ENCODE peak calls at places on chromosomes 13 and 19, in nine cellular contexts. M is A549, D is right lobe of liver, S is uterus, Y is esophagus squamous epithelium, U is H54, Z is IMR-90, L is adrenal gland, Q is transverse colon. K is an unnamed sample.

GRCh38 chr19:4246767-4247593 is at the start of gene YJU2:
- DNase-seq in M (peak; percentile 98), D (peak; percentile 100), S (peak; percentile 97), Y (peak; percentile 96), U (peak; percentile 97), Z (peak; percentile 99), L (peak; percentile 100), Q (peak; percentile 99), K (peak; percentile 98)

GRCh38 chr13:99351772-99352171 is 44.6 kb upstream of the GPR183 start:
- DNase-seq in M (no peak), D (no peak), S (no peak), Y (no peak), U (no peak), Z (no peak), L (no peak), Q (no peak), K (no peak)

GRCh38 chr19:2273356-2274184 is 8.4 kb downstream of the PEAK3 start:
- DNase-seq in M (peak; percentile 86), D (peak; percentile 79), S (peak; percentile 77), Y (no peak), U (peak; percentile 95), Z (peak; percentile 52), L (peak; percentile 80), Q (peak; percentile 85), K (peak; percentile 96)

GRCh38 chr19:2719910-2720776 is 1.0 kb downstream of the DIRAS1 start:
- DNase-seq in M (no peak), D (no peak), S (no peak), Y (no peak), U (peak; percentile 85), Z (peak; percentile 40), L (no peak), Q (no peak), K (peak; percentile 71)

GRCh38 chr13:86900906-86901305 is 770.3 kb upstream of the SLITRK5 start:
- DNase-seq in M (no peak), D (no peak), S (no peak), Y (no peak), U (no peak), Z (no peak), L (no peak), Q (no peak), K (no peak)

GRCh38 chr19:49637865-49638350 is 2.0 kb downstream of the RRAS start:
- DNase-seq in M (peak; percentile 85), D (peak; percentile 74), S (peak; percentile 86), Y (no peak), U (peak; percentile 93), Z (peak; percentile 62), L (peak; percentile 81), Q (peak; percentile 91), K (peak; percentile 91)

GRCh38 chr13:42329239-42329638 is 57.3 kb downstream of the AKAP11 start:
- DNase-seq in M (no peak), D (no peak), S (no peak), Y (no peak), U (no peak), Z (no peak), L (no peak), Q (no peak), K (no peak)

GRCh38 chr13:39779337-39780270 is 124.1 kb downstream of the COG6 start:
- DNase-seq in M (no peak), D (no peak), S (no peak), Y (no peak), U (no peak), Z (peak; percentile 36), L (no peak), Q (no peak), K (no peak)

GRCh38 chr13:41960195-41960699 is 662 bp downstream of the VWA8 start:
- DNase-seq in M (no peak), D (no peak), S (no peak), Y (no peak), U (peak; percentile 7), Z (peak; percentile 29), L (peak; percentile 60), Q (peak; percentile 15), K (no peak)

GRCh38 chr13:21033866-21034601 is 27.4 kb downstream of the LATS2 start:
- DNase-seq in M (no peak), D (no peak), S (no peak), Y (no peak), U (peak; percentile 15), Z (no peak), L (peak; percentile 50), Q (no peak), K (no peak)

GRCh38 chr13:66915596-66916185 is 314.4 kb downstream of the PCDH9 start:
- DNase-seq in M (peak; percentile 21), D (no peak), S (no peak), Y (no peak), U (no peak), Z (peak; percentile 63), L (no peak), Q (no peak), K (no peak)

GRCh38 chr13:99056381-99057014 is 78.6 kb upstream of the DOCK9 start:
- DNase-seq in M (peak; percentile 43), D (no peak), S (no peak), Y (no peak), U (no peak), Z (no peak), L (no peak), Q (no peak), K (no peak)

GRCh38 chr19:16001481-16002312 is 52.9 kb downstream of the OR10H4 start:
- DNase-seq in M (no peak), D (no peak), S (peak; percentile 46), Y (no peak), U (no peak), Z (peak; percentile 77), L (no peak), Q (peak; percentile 21), K (no peak)

GRCh38 chr19:33241530-33242101 is 16.0 kb upstream of the SLC7A10 start:
- DNase-seq in M (peak; percentile 45), D (peak; percentile 71), S (peak; percentile 27), Y (no peak), U (no peak), Z (no peak), L (no peak), Q (peak; percentile 33), K (peak; percentile 82)

GRCh38 chr13:75364131-75364713 is 117.7 kb downstream of the TBC1D4 start:
- DNase-seq in M (no peak), D (no peak), S (no peak), Y (no peak), U (no peak), Z (peak; percentile 21), L (no peak), Q (no peak), K (no peak)

GRCh38 chr13:20337894-20338551 is 105.9 kb upstream of the GJB6 start:
- DNase-seq in M (no peak), D (no peak), S (no peak), Y (no peak), U (no peak), Z (no peak), L (no peak), Q (no peak), K (no peak)

GRCh38 chr19:2381151-2381822 is 21.2 kb downstream of the TMPRSS9 start:
- DNase-seq in M (no peak), D (no peak), S (no peak), Y (no peak), U (no peak), Z (peak; percentile 15), L (no peak), Q (no peak), K (no peak)

GRCh38 chr13:40058757-40059236 is 403.3 kb downstream of the COG6 start:
- DNase-seq in M (no peak), D (no peak), S (no peak), Y (no peak), U (no peak), Z (no peak), L (no peak), Q (no peak), K (no peak)

GRCh38 chr13:91058066-91058465 is 289.4 kb upstream of the MIR17HG start:
- DNase-seq in M (peak; percentile 5), D (no peak), S (no peak), Y (no peak), U (no peak), Z (no peak), L (no peak), Q (no peak), K (no peak)

GRCh38 chr13:102289606-102290005 is 112.2 kb downstream of the FGF14 start:
- DNase-seq in M (no peak), D (no peak), S (no peak), Y (no peak), U (no peak), Z (peak; percentile 8), L (no peak), Q (no peak), K (no peak)
- TF ChIP-seq POLR2A in M (no peak), D (no peak), S (no peak), Y (no peak), U (no peak), Z (no peak), L (no peak), Q (no peak), K (no peak)

DNA sequence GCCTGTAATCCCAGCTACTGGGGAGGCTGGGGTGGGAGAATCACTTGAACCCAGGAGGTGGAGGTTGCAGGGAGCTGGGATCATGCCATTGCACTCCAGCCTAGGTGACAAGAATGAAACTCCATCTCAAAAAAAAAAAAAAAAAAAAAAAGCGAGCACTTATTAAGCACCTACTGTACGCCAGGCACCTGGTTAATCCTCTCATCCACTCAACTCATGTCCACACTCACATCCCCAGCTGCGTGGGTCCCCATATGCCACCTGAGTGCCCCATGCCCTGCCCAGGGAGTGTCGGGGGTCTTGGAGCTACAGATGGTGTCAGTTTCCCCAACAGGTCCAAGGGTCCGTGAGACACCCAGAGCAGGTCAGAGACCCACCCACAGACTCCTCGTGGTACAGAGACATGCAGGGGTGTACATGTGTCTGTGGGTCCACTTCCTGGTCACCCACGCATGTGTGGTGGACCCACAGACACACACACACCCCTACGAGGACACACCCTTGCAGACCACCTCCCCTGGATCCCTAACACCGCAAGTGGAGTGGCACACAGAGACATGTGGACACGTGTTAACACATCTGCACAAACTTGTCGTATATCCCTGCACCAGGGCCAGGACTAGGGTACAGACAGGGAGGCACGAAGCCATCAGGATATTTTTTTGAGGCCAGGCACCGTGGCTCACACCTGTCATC is 3.5 kb downstream of the INSL3 start:
- DNase-seq in M (no peak), D (no peak), S (no peak), Y (no peak), U (no peak), Z (no peak), L (no peak), Q (no peak), K (no peak)
- TF ChIP-seq POLR2A in M (no peak), D (no peak), S (no peak), Y (no peak), U (no peak), Z (no peak), L (no peak), Q (peak; percentile 28), K (no peak)

GRCh38 chr19:12035220-12036172 is at the start of gene ZNF433:
- DNase-seq in M (no peak), D (peak; percentile 96), S (peak; percentile 92), Y (no peak), U (peak; percentile 89), Z (peak; percentile 71), L (peak; percentile 96), Q (peak; percentile 96), K (peak; percentile 94)
- TF ChIP-seq POLR2A in M (no peak), D (peak; percentile 65), S (peak; percentile 56), Y (peak; percentile 68), U (peak; percentile 87), Z (peak; percentile 78), L (peak; percentile 53), Q (peak; percentile 43), K (peak; percentile 8)

DNA sequence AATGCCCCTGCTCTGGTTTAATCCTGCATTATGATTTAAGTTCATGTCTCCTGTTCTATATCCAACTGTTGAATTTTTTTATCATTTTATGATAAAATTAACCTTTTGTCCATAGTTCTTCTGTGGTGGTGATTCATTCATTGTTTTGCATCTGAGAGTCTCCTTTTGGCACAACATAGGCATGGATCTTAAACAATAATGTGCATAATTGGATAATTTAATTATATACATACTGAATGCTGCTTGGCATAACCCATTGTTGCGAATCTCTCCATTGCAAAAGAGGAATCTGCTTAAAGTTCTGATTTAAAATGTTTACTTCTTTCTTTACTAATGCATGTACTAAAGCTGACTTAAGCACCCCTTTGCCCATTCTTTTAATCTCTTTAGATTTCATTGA is 2788.4 kb downstream of the PCDH9 start:
- DNase-seq in M (no peak), D (no peak), S (no peak), Y (no peak), U (no peak), Z (no peak), L (no peak), Q (no peak), K (no peak)
- TF ChIP-seq POLR2A in M (no peak), D (no peak), S (no peak), Y (no peak), U (no peak), Z (no peak), L (no peak), Q (no peak), K (no peak)